ENCODE peak calls at places on chromosomes 7 and 10, in five cellular contexts. One of them, this sample, is unnamed.

GRCh38 chr7:148242271-148242801 is 348.2 kb upstream of the C7orf33 start:
- DNase-seq in AG04449: no peak
- DNase-seq in A172: peak
- DNase-seq in aorta: no peak
- DNase-seq in hypothalamus: no peak
- DNase-seq in this sample: no peak

GRCh38 chr7:19665399-19666008 is 43.3 kb downstream of the POLR1F start:
- DNase-seq in AG04449: no peak
- DNase-seq in A172: peak
- DNase-seq in aorta: no peak
- DNase-seq in hypothalamus: no peak
- DNase-seq in this sample: no peak

GRCh38 chr10:133038276-133038823 is 49.4 kb upstream of the ADGRA1 start:
- DNase-seq in AG04449: no peak
- DNase-seq in A172: no peak
- DNase-seq in aorta: no peak
- DNase-seq in hypothalamus: no peak
- DNase-seq in this sample: no peak

GRCh38 chr7:6162331-6162620 is 110.1 kb downstream of the CYTH3 start:
- DNase-seq in AG04449: no peak
- DNase-seq in A172: no peak
- DNase-seq in aorta: peak
- DNase-seq in hypothalamus: no peak
- DNase-seq in this sample: no peak

GRCh38 chr10:100186813-100187212 is 984 bp upstream of the ERLIN1 start:
- DNase-seq in AG04449: no peak
- DNase-seq in A172: no peak
- DNase-seq in aorta: no peak
- DNase-seq in hypothalamus: no peak
- DNase-seq in this sample: no peak

GRCh38 chr7:1533255-1533568 is 2.7 kb downstream of the MAFK start:
- DNase-seq in AG04449: no peak
- DNase-seq in A172: peak
- DNase-seq in aorta: no peak
- DNase-seq in hypothalamus: no peak
- DNase-seq in this sample: no peak

GRCh38 chr7:44541-44896 is 147.9 kb upstream of the FAM20C start:
- DNase-seq in AG04449: no peak
- DNase-seq in A172: no peak
- DNase-seq in aorta: peak
- DNase-seq in hypothalamus: no peak
- DNase-seq in this sample: no peak

GRCh38 chr7:41861642-41862041 is 158.8 kb upstream of the INHBA start:
- DNase-seq in AG04449: no peak
- DNase-seq in A172: no peak
- DNase-seq in aorta: no peak
- DNase-seq in hypothalamus: no peak
- DNase-seq in this sample: no peak

GRCh38 chr10:61994404-61995031 is 93.0 kb downstream of the ARID5B start:
- DNase-seq in AG04449: no peak
- DNase-seq in A172: no peak
- DNase-seq in aorta: no peak
- DNase-seq in hypothalamus: no peak
- DNase-seq in this sample: no peak

GRCh38 chr7:16071246-16071857 is 350.0 kb downstream of the CRPPA start:
- DNase-seq in AG04449: no peak
- DNase-seq in A172: peak
- DNase-seq in aorta: no peak
- DNase-seq in hypothalamus: no peak
- DNase-seq in this sample: no peak

GRCh38 chr7:22447008-22447407 is 53.0 kb downstream of the STEAP1B start:
- DNase-seq in AG04449: no peak
- DNase-seq in A172: no peak
- DNase-seq in aorta: no peak
- DNase-seq in hypothalamus: no peak
- DNase-seq in this sample: no peak

GRCh38 chr7:23544913-23545354 is 13.2 kb upstream of the TRA2A start:
- DNase-seq in AG04449: no peak
- DNase-seq in A172: peak
- DNase-seq in aorta: no peak
- DNase-seq in hypothalamus: no peak
- DNase-seq in this sample: peak

GRCh38 chr7:150945853-150946825 is 32.0 kb downstream of the KCNH2 start:
- DNase-seq in AG04449: no peak
- DNase-seq in A172: no peak
- DNase-seq in aorta: peak
- DNase-seq in hypothalamus: no peak
- DNase-seq in this sample: no peak

GRCh38 chr7:101093907-101094306 is 8.6 kb downstream of the TRIM56 start:
- DNase-seq in AG04449: peak
- DNase-seq in A172: peak
- DNase-seq in aorta: no peak
- DNase-seq in hypothalamus: no peak
- DNase-seq in this sample: no peak

GRCh38 chr10:27446091-27446918 is 57.8 kb upstream of the RAB18 start:
- DNase-seq in AG04449: peak
- DNase-seq in A172: peak
- DNase-seq in aorta: no peak
- DNase-seq in hypothalamus: no peak
- DNase-seq in this sample: no peak

GRCh38 chr7:131094685-131095084 is 233.0 kb upstream of the MKLN1 start:
- DNase-seq in AG04449: no peak
- DNase-seq in A172: no peak
- DNase-seq in aorta: no peak
- DNase-seq in hypothalamus: no peak
- DNase-seq in this sample: no peak

GRCh38 chr10:21687197-21687993 is 153.4 kb downstream of the MLLT10 start:
- DNase-seq in AG04449: no peak
- DNase-seq in A172: no peak
- DNase-seq in aorta: no peak
- DNase-seq in hypothalamus: no peak
- DNase-seq in this sample: no peak

GRCh38 chr7:139966906-139967305 is 95.8 kb downstream of the PARP12 start:
- DNase-seq in AG04449: no peak
- DNase-seq in A172: no peak
- DNase-seq in aorta: no peak
- DNase-seq in hypothalamus: no peak
- DNase-seq in this sample: no peak

GRCh38 chr10:22158426-22158825 is 59.4 kb downstream of the EBLN1 start:
- DNase-seq in AG04449: no peak
- DNase-seq in A172: no peak
- DNase-seq in aorta: no peak
- DNase-seq in hypothalamus: no peak
- DNase-seq in this sample: no peak

GRCh38 chr10:90204956-90205695 is 503.7 kb downstream of the KIF20B start:
- DNase-seq in AG04449: no peak
- DNase-seq in A172: peak
- DNase-seq in aorta: no peak
- DNase-seq in hypothalamus: no peak
- DNase-seq in this sample: no peak

GRCh38 chr7:157228864-157229422 is 90.2 kb downstream of the UBE3C start:
- DNase-seq in AG04449: no peak
- DNase-seq in A172: peak
- DNase-seq in aorta: no peak
- DNase-seq in hypothalamus: no peak
- DNase-seq in this sample: no peak

GRCh38 chr7:111844904-111845662 is 282.8 kb upstream of the IMMP2L start:
- DNase-seq in AG04449: no peak
- DNase-seq in A172: no peak
- DNase-seq in aorta: no peak
- DNase-seq in hypothalamus: no peak
- DNase-seq in this sample: no peak

GRCh38 chr7:31815796-31816195 is 128.8 kb downstream of the PPP1R17 start:
- DNase-seq in AG04449: no peak
- DNase-seq in A172: no peak
- DNase-seq in aorta: no peak
- DNase-seq in hypothalamus: no peak
- DNase-seq in this sample: no peak

GRCh38 chr7:151992375-151992774 is 33.1 kb upstream of the GALNT11 start:
- DNase-seq in AG04449: no peak
- DNase-seq in A172: peak
- DNase-seq in aorta: no peak
- DNase-seq in hypothalamus: no peak
- DNase-seq in this sample: no peak

GRCh38 chr7:149827089-149827981 is 10.8 kb upstream of the ZNF862 start:
- DNase-seq in AG04449: no peak
- DNase-seq in A172: no peak
- DNase-seq in aorta: peak
- DNase-seq in hypothalamus: no peak
- DNase-seq in this sample: no peak

GRCh38 chr10:107899075-107899474 is 734.6 kb upstream of the SORCS1 start:
- DNase-seq in AG04449: no peak
- DNase-seq in A172: no peak
- DNase-seq in aorta: no peak
- DNase-seq in hypothalamus: no peak
- DNase-seq in this sample: no peak

GRCh38 chr7:14389052-14389988 is 399.9 kb upstream of the ETV1 start:
- DNase-seq in AG04449: no peak
- DNase-seq in A172: no peak
- DNase-seq in aorta: no peak
- DNase-seq in hypothalamus: no peak
- DNase-seq in this sample: no peak

GRCh38 chr7:26390016-26390415 is 98.4 kb downstream of the SNX10 start:
- DNase-seq in AG04449: no peak
- DNase-seq in A172: no peak
- DNase-seq in aorta: no peak
- DNase-seq in hypothalamus: no peak
- DNase-seq in this sample: no peak

GRCh38 chr10:14146501-14146900 is 184.2 kb downstream of the FRMD4A start:
- DNase-seq in AG04449: peak
- DNase-seq in A172: peak
- DNase-seq in aorta: no peak
- DNase-seq in hypothalamus: no peak
- DNase-seq in this sample: no peak

GRCh38 chr10:78458983-78459638 is 425.4 kb downstream of the RPS24 start:
- DNase-seq in AG04449: no peak
- DNase-seq in A172: peak
- DNase-seq in aorta: no peak
- DNase-seq in hypothalamus: no peak
- DNase-seq in this sample: no peak

GRCh38 chr10:128186959-128187787 is 61.0 kb upstream of the MKI67 start:
- DNase-seq in AG04449: no peak
- DNase-seq in A172: no peak
- DNase-seq in aorta: no peak
- DNase-seq in hypothalamus: no peak
- DNase-seq in this sample: no peak

GRCh38 chr10:2761971-2762370 is 305.4 kb upstream of the PFKP start:
- DNase-seq in AG04449: no peak
- DNase-seq in A172: no peak
- DNase-seq in aorta: no peak
- DNase-seq in hypothalamus: no peak
- DNase-seq in this sample: peak

GRCh38 chr7:105015631-105015965 is 1.6 kb downstream of the KMT2E start:
- DNase-seq in AG04449: no peak
- DNase-seq in A172: peak
- DNase-seq in aorta: no peak
- DNase-seq in hypothalamus: no peak
- DNase-seq in this sample: no peak

GRCh38 chr10:96683710-96684109 is 36.6 kb downstream of the PIK3AP1 start:
- DNase-seq in AG04449: no peak
- DNase-seq in A172: peak
- DNase-seq in aorta: no peak
- DNase-seq in hypothalamus: no peak
- DNase-seq in this sample: no peak

GRCh38 chr10:78803710-78804109 is 265.1 kb upstream of the ZMIZ1 start:
- DNase-seq in AG04449: no peak
- DNase-seq in A172: no peak
- DNase-seq in aorta: no peak
- DNase-seq in hypothalamus: no peak
- DNase-seq in this sample: no peak

GRCh38 chr10:121709674-121710073 is 111.4 kb upstream of the FGFR2 start:
- DNase-seq in AG04449: no peak
- DNase-seq in A172: no peak
- DNase-seq in aorta: no peak
- DNase-seq in hypothalamus: no peak
- DNase-seq in this sample: no peak

GRCh38 chr7:98826811-98827231 is 43.0 kb downstream of the TMEM130 start:
- DNase-seq in AG04449: no peak
- DNase-seq in A172: peak
- DNase-seq in aorta: peak
- DNase-seq in hypothalamus: no peak
- DNase-seq in this sample: no peak

GRCh38 chr10:12822374-12823170 is 178.9 kb downstream of the CCDC3 start:
- DNase-seq in AG04449: no peak
- DNase-seq in A172: no peak
- DNase-seq in aorta: peak
- DNase-seq in hypothalamus: no peak
- DNase-seq in this sample: no peak

This sample was measured in GM12878.